ENCODE peak calls at places on chromosomes 3 and 15, in eight cellular contexts. P is fibroblast of lung; T is colonic mucosa; H is activated CD8-positive, alpha-beta memory T cell treated with anti-CD3 and anti-CD28 coated beads, Interleukin-2, amount 50 U/mL, for 48 hours; F is stimulated activated CD4-positive, alpha-beta T cell treated with anti-CD3 and anti-CD28 coated beads, Interleukin-1b, Interleukin-23, amount 100 ng/mL, for 24 hours; J is kidney tubule cell; N is iris pigment epithelial cell; D is suprapubic skin. B is an unnamed sample.

GRCh38 chr15:74337146-74337545 is 30.3 kb downstream of the CYP11A1 start:
- DNase-seq in P (no peak), T (no peak), H (no peak), F (no peak), J (no peak), N (no peak), D (no peak), B (no peak)

GRCh38 chr15:35071071-35071470 is 14.0 kb downstream of the NANOGP8 start:
- DNase-seq in P (no peak), T (no peak), H (no peak), F (no peak), J (no peak), N (no peak), D (no peak), B (no peak)

GRCh38 chr3:114406922-114407321 is 113.1 kb downstream of the TIGIT start:
- DNase-seq in P (no peak), T (no peak), H (no peak), F (no peak), J (no peak), N (no peak), D (no peak), B (peak)

GRCh38 chr15:65344909-65345275 is 32.9 kb downstream of the IGDCC3 start:
- DNase-seq in P (no peak), T (no peak), H (no peak), F (no peak), J (no peak), N (no peak), D (no peak), B (no peak)

GRCh38 chr15:26667222-26667988 is 105.5 kb downstream of the GABRB3 start:
- DNase-seq in P (no peak), T (no peak), H (no peak), F (no peak), J (peak), N (no peak), D (no peak), B (no peak)

GRCh38 chr15:51649659-51650521 is 27.3 kb upstream of the DMXL2 start:
- DNase-seq in P (peak), T (peak), H (no peak), F (peak), J (peak), N (peak), D (no peak), B (peak)

GRCh38 chr15:44029940-44030568 is 165.0 kb downstream of the FRMD5 start:
- DNase-seq in P (peak), T (no peak), H (no peak), F (no peak), J (peak), N (peak), D (no peak), B (no peak)

GRCh38 chr3:184691397-184692131 is 20.3 kb downstream of the MAGEF1 start:
- DNase-seq in P (peak), T (no peak), H (no peak), F (no peak), J (no peak), N (peak), D (no peak), B (no peak)

GRCh38 chr15:75069301-75069925 is 46.0 kb downstream of the PPCDC start:
- DNase-seq in P (no peak), T (no peak), H (no peak), F (no peak), J (no peak), N (no peak), D (no peak), B (peak)

GRCh38 chr15:42157981-42158765 is 1.7 kb upstream of the PLA2G4F start:
- DNase-seq in P (peak), T (no peak), H (peak), F (no peak), J (peak), N (peak), D (no peak), B (peak)

GRCh38 chr3:99410789-99411311 is 227.5 kb upstream of the COL8A1 start:
- DNase-seq in P (peak), T (no peak), H (no peak), F (no peak), J (peak), N (peak), D (no peak), B (no peak)

GRCh38 chr3:14845826-14846225 is 27.1 kb downstream of the FGD5 start:
- DNase-seq in P (no peak), T (no peak), H (no peak), F (no peak), J (no peak), N (no peak), D (no peak), B (no peak)